ENCODE peak calls at places on chromosome 7, in five cellular contexts. T is Peyer's patch, Y is transverse colon, K is GM20000, I is LoVo. D is an unnamed sample.

GRCh38 chr7:2926898-2927405 is 82.8 kb upstream of the GNA12 start:
- DNase-seq in T (peak; percentile 26), Y (no peak), K (no peak), I (no peak), D (no peak)

GRCh38 chr7:39349452-39350123 is 216.6 kb upstream of the YAE1 start:
- DNase-seq in T (no peak), Y (no peak), K (no peak), I (no peak), D (no peak)

GRCh38 chr7:150358433-150358832 is 10.2 kb upstream of the REPIN1 start:
- DNase-seq in T (no peak), Y (no peak), K (no peak), I (no peak), D (no peak)

GRCh38 chr7:70325509-70326101 is 727.3 kb downstream of the AUTS2 start:
- DNase-seq in T (no peak), Y (no peak), K (no peak), I (no peak), D (peak; percentile 69)

GRCh38 chr7:100588438-100588837 is 2.3 kb downstream of the FBXO24 start:
- DNase-seq in T (no peak), Y (no peak), K (no peak), I (peak; percentile 35), D (no peak)

GRCh38 chr7:116717137-116717536 is 45.1 kb downstream of the MET start:
- DNase-seq in T (no peak), Y (no peak), K (no peak), I (no peak), D (no peak)

GRCh38 chr7:133857376-133858119 is 269.6 kb upstream of the LRGUK start:
- DNase-seq in T (no peak), Y (no peak), K (no peak), I (no peak), D (no peak)

GRCh38 chr7:106891545-106892410 is 26.7 kb downstream of the PIK3CG start:
- DNase-seq in T (no peak), Y (no peak), K (no peak), I (no peak), D (no peak)